ENCODE peak calls at places on chromosomes 16 and 17, in ten cellular contexts. L, B, D, G, I, P, U, K, S and R are unnamed samples.

GRCh38 chr17:66661411-66661843 is 173.5 kb upstream of the CACNG5 start:
- DNase-seq in L (no peak), B (peak; percentile 98), D (no peak), G (no peak), I (no peak), P (peak; percentile 25), U (peak; percentile 58), K (no peak), S (no peak), R (no peak)

GRCh38 chr16:83925095-83925905 is 26.4 kb downstream of the MLYCD start:
- DNase-seq in L (no peak), B (no peak), D (no peak), G (no peak), I (no peak), P (no peak), U (no peak), K (no peak), S (no peak), R (no peak)

GRCh38 chr16:22849517-22849916 is 35.6 kb downstream of the HS3ST2 start:
- DNase-seq in L (no peak), B (no peak), D (no peak), G (no peak), I (no peak), P (no peak), U (no peak), K (no peak), S (no peak), R (no peak)

GRCh38 chr16:81374514-81374913 is 59.8 kb downstream of the GAN start:
- DNase-seq in L (no peak), B (no peak), D (no peak), G (no peak), I (no peak), P (no peak), U (no peak), K (no peak), S (no peak), R (no peak)

GRCh38 chr16:56941092-56941491 is 9.2 kb downstream of the HERPUD1 start:
- DNase-seq in L (no peak), B (no peak), D (no peak), G (no peak), I (no peak), P (no peak), U (no peak), K (no peak), S (no peak), R (no peak)

GRCh38 chr17:225551-225950 is 44.1 kb upstream of the DOC2B start:
- DNase-seq in L (no peak), B (no peak), D (no peak), G (no peak), I (no peak), P (no peak), U (no peak), K (no peak), S (peak; percentile 0), R (no peak)

GRCh38 chr17:59618894-59619312 is 792 bp upstream of the CLTC start:
- DNase-seq in L (no peak), B (no peak), D (no peak), G (no peak), I (peak; percentile 81), P (no peak), U (no peak), K (no peak), S (no peak), R (no peak)

GRCh38 chr17:7015587-7016020 is 3.2 kb downstream of the RNASEK start:
- DNase-seq in L (no peak), B (no peak), D (no peak), G (no peak), I (no peak), P (peak; percentile 60), U (no peak), K (no peak), S (no peak), R (no peak)

GRCh38 chr17:57328109-57328882 is 72.0 kb downstream of the MSI2 start:
- DNase-seq in L (no peak), B (no peak), D (no peak), G (no peak), I (no peak), P (no peak), U (peak; percentile 44), K (no peak), S (no peak), R (no peak)

GRCh38 chr17:58334661-58335060 is 6.1 kb upstream of the TSPOAP1 start:
- DNase-seq in L (no peak), B (no peak), D (no peak), G (no peak), I (no peak), P (peak; percentile 33), U (no peak), K (no peak), S (no peak), R (no peak)

GRCh38 chr16:12238598-12238997 is 262.1 kb downstream of the SNX29 start:
- DNase-seq in L (no peak), B (no peak), D (no peak), G (no peak), I (no peak), P (no peak), U (no peak), K (no peak), S (no peak), R (no peak)

GRCh38 chr16:79605999-79606398 is 5.5 kb upstream of the MAF start:
- DNase-seq in L (no peak), B (peak; percentile 75), D (no peak), G (no peak), I (no peak), P (no peak), U (no peak), K (no peak), S (no peak), R (no peak)

GRCh38 chr17:28718990-28719433 is 773 bp upstream of the RPL23A start:
- DNase-seq in L (no peak), B (no peak), D (no peak), G (no peak), I (no peak), P (no peak), U (no peak), K (no peak), S (no peak), R (no peak)

GRCh38 chr16:4966736-4967453 is 8.8 kb downstream of the SEC14L5 start:
- DNase-seq in L (no peak), B (no peak), D (no peak), G (no peak), I (no peak), P (no peak), U (no peak), K (no peak), S (no peak), R (no peak)

GRCh38 chr17:47330548-47330947 is 6.8 kb downstream of the EFCAB13 start:
- DNase-seq in L (no peak), B (no peak), D (no peak), G (no peak), I (no peak), P (no peak), U (no peak), K (no peak), S (no peak), R (no peak)